ENCODE peak calls at places on chromosomes 3 and 15, in five cellular contexts. W, S, R, N and F are unnamed samples.
A peak's percentile ranks its signal among the peaks of the same experiment; 100 is the strongest.

GRCh38 chr3:106176734-106177133 is 307.9 kb upstream of the CBLB start:
- DNase-seq in W (no peak), N (no peak), R (no peak), S (no peak), F (no peak)

GRCh38 chr15:99454107-99454809 is 111.5 kb upstream of the MEF2A start:
- DNase-seq in N (no peak), R (no peak), W (no peak), S (no peak), F (no peak)

GRCh38 chr15:47485419-47485818 is 231.9 kb upstream of the SEMA6D start:
- DNase-seq in W (no peak), S (no peak), R (no peak), N (no peak), F (no peak)

GRCh38 chr3:137692803-137693431 is 71.2 kb upstream of the SOX14 start:
- DNase-seq in S (peak; percentile 57), N (peak; percentile 13), W (peak; percentile 7), R (peak; percentile 31), F (peak; percentile 5)

GRCh38 chr3:142888484-142889262 is at the start of gene PCOLCE2:
- DNase-seq in N (peak; percentile 39), S (no peak), R (no peak), W (peak; percentile 40), F (peak; percentile 38)

GRCh38 chr15:93720607-93721006 is 510.8 kb upstream of the MCTP2 start:
- DNase-seq in S (no peak), N (no peak), R (no peak), W (no peak), F (no peak)

GRCh38 chr3:73350988-73351387 is 273.8 kb downstream of the PDZRN3 start:
- DNase-seq in R (no peak), S (no peak), W (no peak), N (no peak), F (no peak)

GRCh38 chr15:46312133-46312740 is 677.4 kb downstream of the SQOR start:
- DNase-seq in S (no peak), W (peak; percentile 21), R (peak; percentile 51), N (peak; percentile 33), F (peak; percentile 3)

GRCh38 chr3:128466840-128467541 is at the start of gene DNAJB8:
- DNase-seq in S (no peak), W (no peak), N (no peak), R (no peak), F (no peak)

GRCh38 chr15:55915876-55916567 is 77.4 kb downstream of the NEDD4 start:
- DNase-seq in W (no peak), R (no peak), S (no peak), N (no peak), F (no peak)

GRCh38 chr3:88231207-88231606 is 81.4 kb downstream of the C3orf38 start:
- DNase-seq in R (peak; percentile 2), N (no peak), W (no peak), S (no peak), F (no peak)

GRCh38 chr3:10964537-10965167 is 27.9 kb upstream of the SLC6A1 start:
- DNase-seq in R (no peak), W (no peak), N (peak; percentile 71), S (no peak), F (no peak)

GRCh38 chr15:58779554-58779953 is 8.5 kb downstream of the MINDY2 start:
- DNase-seq in N (no peak), R (no peak), S (no peak), W (no peak), F (no peak)

GRCh38 chr15:24675332-24676144 is at the start of gene NPAP1:
- DNase-seq in W (no peak), R (no peak), S (no peak), N (no peak), F (no peak)

GRCh38 chr15:58980351-58980939 is 7.0 kb upstream of the RNF111 start:
- DNase-seq in R (peak; percentile 23), N (no peak), S (no peak), W (no peak), F (no peak)

GRCh38 chr15:100687532-100688215 is 85.3 kb downstream of the ASB7 start:
- DNase-seq in R (no peak), N (no peak), S (no peak), W (no peak), F (no peak)

GRCh38 chr3:141094851-141095545 is 43.9 kb downstream of the SPSB4 start:
- DNase-seq in S (no peak), N (no peak), W (no peak), R (no peak), F (no peak)

GRCh38 chr15:69595009-69595825 is 142.6 kb downstream of the RPLP1 start:
- DNase-seq in S (no peak), W (no peak), N (no peak), R (no peak), F (no peak)

GRCh38 chr15:29880341-29880740 is 58.1 kb upstream of the TJP1 start:
- DNase-seq in S (no peak), R (no peak), W (no peak), N (no peak), F (no peak)

GRCh38 chr3:120129041-120129440 is 34.8 kb upstream of the GSK3B start:
- DNase-seq in R (no peak), N (no peak), W (no peak), S (no peak), F (no peak)

GRCh38 chr15:69996321-69996720 is 101.4 kb downstream of the TLE3 start:
- DNase-seq in W (no peak), N (no peak), R (no peak), S (no peak), F (no peak)

GRCh38 chr15:57460208-57460816 is 84.0 kb downstream of the CGNL1 start:
- DNase-seq in W (no peak), R (no peak), N (no peak), S (no peak), F (no peak)

GRCh38 chr3:78497025-78497424 is 1270.8 kb downstream of the ROBO1 start:
- DNase-seq in S (no peak), W (no peak), R (no peak), N (no peak), F (no peak)

GRCh38 chr15:31477301-31477700 is 150.7 kb downstream of the KLF13 start:
- DNase-seq in R (no peak), S (no peak), N (no peak), W (no peak), F (no peak)

GRCh38 chr15:63938486-63939061 is 104.8 kb upstream of the HERC1 start:
- DNase-seq in S (no peak), N (no peak), R (no peak), W (no peak), F (no peak)

GRCh38 chr3:131772278-131772893 is 262.4 kb downstream of the CPNE4 start:
- DNase-seq in R (no peak), N (no peak), W (no peak), S (no peak), F (no peak)

GRCh38 chr3:72641684-72642083 is 206.6 kb downstream of the SHQ1 start:
- DNase-seq in R (no peak), W (no peak), N (no peak), S (no peak), F (no peak)

GRCh38 chr15:62985768-62986167 is 56.8 kb upstream of the TPM1 start:
- DNase-seq in R (no peak), S (no peak), N (no peak), W (no peak), F (no peak)

GRCh38 chr3:78140866-78141658 is 1101.2 kb downstream of the ROBO2 start:
- DNase-seq in N (no peak), R (no peak), S (no peak), W (no peak), F (no peak)

GRCh38 chr3:69740103-69741021 is 1.1 kb downstream of the MITF start:
- DNase-seq in N (peak; percentile 57), W (no peak), R (no peak), S (peak; percentile 19), F (no peak)

GRCh38 chr3:30480587-30480986 is 125.8 kb upstream of the TGFBR2 start:
- DNase-seq in N (no peak), W (no peak), S (no peak), R (no peak), F (no peak)

GRCh38 chr15:62993066-62993465 is 49.5 kb upstream of the TPM1 start:
- DNase-seq in N (no peak), W (no peak), R (no peak), S (no peak), F (no peak)

GRCh38 chr15:67149859-67150824 is 84.7 kb downstream of the SMAD3 start:
- DNase-seq in S (no peak), W (no peak), R (peak; percentile 94), N (peak; percentile 59), F (no peak)

GRCh38 chr15:52105856-52106255 is 6.7 kb downstream of the BCL2L10 start:
- DNase-seq in N (no peak), W (no peak), R (no peak), S (no peak), F (no peak)

GRCh38 chr15:59289574-59289973 is 82.9 kb downstream of the LDHAL6B start:
- DNase-seq in W (no peak), N (no peak), S (no peak), R (no peak), F (no peak)

GRCh38 chr3:195268608-195269309 is 2.2 kb downstream of the XXYLT1 start:
- DNase-seq in W (no peak), R (no peak), N (no peak), S (no peak), F (no peak)

GRCh38 chr15:99421172-99421656 is 144.6 kb upstream of the MEF2A start:
- DNase-seq in W (no peak), N (no peak), R (peak; percentile 89), S (no peak), F (no peak)

GRCh38 chr3:25686766-25687165 is 22.1 kb upstream of the TOP2B start:
- DNase-seq in W (no peak), N (no peak), R (no peak), S (no peak), F (no peak)
- TF ChIP-seq TAF1 in W (no peak), N (no peak), R (no peak), S (no peak), F (no peak)

GRCh38 chr3:83034806-83035703 is 1273.6 kb upstream of the GBE1 start:
- DNase-seq in W (no peak), N (no peak), S (no peak), R (no peak), F (no peak)

GRCh38 chr3:83035704-83036010 is 1274.2 kb upstream of the GBE1 start:
- DNase-seq in N (no peak), S (no peak), R (no peak), W (no peak), F (no peak)

DNA sequence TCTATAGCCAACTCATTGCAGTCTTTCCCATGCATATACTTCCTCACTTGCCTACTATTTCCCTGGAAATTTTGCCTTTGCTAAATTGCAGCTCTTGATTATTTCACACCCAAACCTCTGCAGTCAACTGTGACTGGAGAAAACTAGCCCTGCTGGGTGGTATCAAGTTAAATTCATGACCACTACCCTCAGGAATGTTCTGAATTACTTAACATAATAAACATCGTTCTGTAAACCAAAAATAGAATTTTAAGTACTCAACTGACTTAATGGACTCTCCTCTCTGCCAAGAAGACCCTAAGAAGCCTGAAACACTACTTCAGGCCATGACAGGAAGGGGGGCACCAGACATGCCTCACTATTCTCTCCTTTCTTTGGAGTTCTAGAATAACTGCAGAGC is 1278.0 kb upstream of the GBE1 start:
- DNase-seq in W (no peak), R (no peak), N (no peak), S (no peak), F (no peak)
- TF ChIP-seq POLR2A in W (no peak), R (no peak), N (no peak), S (no peak), F (no peak)

GRCh38 chr3:184314700-184315505 is 497 bp downstream of the EIF4G1 start:
- DNase-seq in R (peak; percentile 48), N (peak; percentile 86), W (peak; percentile 67), S (no peak), F (peak; percentile 61)
- TF ChIP-seq TAF1 in R (no peak), N (no peak), W (peak; percentile 11), S (no peak), F (peak; percentile 15)

GRCh38 chr3:100041328-100041749 is 73.0 kb downstream of the FILIP1L start:
- DNase-seq in R (peak; percentile 48), S (no peak), N (no peak), W (no peak), F (no peak)
- TF ChIP-seq POLR2A in R (no peak), S (no peak), N (no peak), W (no peak), F (no peak)